ENCODE peak calls at places on chromosomes 16 and 17, in four cellular contexts. Z, X, C and M are unnamed samples.

GRCh38 chr17:74739227-74739831 is 2.3 kb downstream of the RAB37 start:
- DNase-seq in Z (no peak), X (no peak), C (no peak), M (no peak)

GRCh38 chr16:70736454-70737376 is 50.9 kb upstream of the MTSS2 start:
- DNase-seq in Z (no peak), X (no peak), C (no peak), M (no peak)

GRCh38 chr16:51880776-51881175 is 666.2 kb downstream of the TOX3 start:
- DNase-seq in Z (no peak), X (peak), C (no peak), M (peak)

GRCh38 chr17:42009170-42009569 is 8.1 kb downstream of the DNAJC7 start:
- DNase-seq in Z (no peak), X (no peak), C (no peak), M (no peak)

GRCh38 chr17:6711681-6712057 is 1.5 kb downstream of the SLC13A5 start:
- DNase-seq in Z (no peak), X (no peak), C (no peak), M (no peak)

GRCh38 chr16:10992797-10993196 is 48.4 kb downstream of the CLEC16A start:
- DNase-seq in Z (no peak), X (peak), C (no peak), M (no peak)

GRCh38 chr17:72555052-72555451 is 434.2 kb downstream of the SOX9 start:
- DNase-seq in Z (no peak), X (no peak), C (no peak), M (no peak)

GRCh38 chr17:40422990-40423611 is 5.4 kb upstream of the TOP2A start:
- DNase-seq in Z (no peak), X (no peak), C (no peak), M (no peak)

GRCh38 chr17:31313982-31314787 is at the start of gene EVI2B:
- DNase-seq in Z (no peak), X (no peak), C (no peak), M (peak)

GRCh38 chr16:84144301-84144858 is 597 bp downstream of the HSDL1 start:
- DNase-seq in Z (peak), X (no peak), C (no peak), M (no peak)

GRCh38 chr16:73057369-73058210 is 9.7 kb upstream of the ZFHX3 start:
- DNase-seq in Z (no peak), X (no peak), C (no peak), M (no peak)

GRCh38 chr17:50634915-50635719 is 436 bp downstream of the ABCC3 start:
- DNase-seq in Z (no peak), X (no peak), C (no peak), M (no peak)

GRCh38 chr16:67764153-67764552 is 42.2 kb downstream of the RANBP10 start:
- DNase-seq in Z (no peak), X (no peak), C (no peak), M (no peak)

GRCh38 chr16:56477096-56477878 is 25.9 kb downstream of the OGFOD1 start:
- DNase-seq in Z (no peak), X (peak), C (no peak), M (peak)

GRCh38 chr17:13086142-13086769 is 68.4 kb upstream of the ELAC2 start:
- DNase-seq in Z (no peak), X (no peak), C (peak), M (peak)

GRCh38 chr16:6193718-6194117 is 1096.1 kb upstream of the EEF2KMT start:
- DNase-seq in Z (no peak), X (no peak), C (no peak), M (no peak)

GRCh38 chr17:75733471-75733870 is 12.2 kb downstream of the ITGB4 start:
- DNase-seq in Z (no peak), X (no peak), C (no peak), M (no peak)

GRCh38 chr17:9798724-9799123 is 7.3 kb upstream of the DHRS7C start:
- DNase-seq in Z (no peak), X (no peak), C (no peak), M (no peak)

GRCh38 chr16:11743308-11744074 is 834 bp upstream of the TXNDC11 start:
- DNase-seq in Z (no peak), X (no peak), C (peak), M (no peak)

GRCh38 chr17:21285164-21286065 is 904 bp downstream of the MAP2K3 start:
- DNase-seq in Z (no peak), X (no peak), C (no peak), M (no peak)

GRCh38 chr17:44496815-44497214 is 6.4 kb downstream of the GPATCH8 start:
- DNase-seq in Z (no peak), X (no peak), C (no peak), M (peak)

GRCh38 chr16:89106533-89107208 is 13.0 kb downstream of the ACSF3 start:
- DNase-seq in Z (no peak), X (no peak), C (peak), M (no peak)

GRCh38 chr17:29723283-29724047 is 100.8 kb upstream of the CORO6 start:
- DNase-seq in Z (no peak), X (no peak), C (no peak), M (no peak)

GRCh38 chr17:37278247-37278894 is 97.4 kb upstream of the C17orf78 start:
- DNase-seq in Z (peak), X (no peak), C (no peak), M (no peak)

GRCh38 chr16:66266436-66267286 is 99.8 kb upstream of the CDH5 start:
- DNase-seq in Z (no peak), X (no peak), C (no peak), M (peak)

GRCh38 chr17:29771561-29771960 is 148.8 kb upstream of the CORO6 start:
- DNase-seq in Z (no peak), X (no peak), C (no peak), M (no peak)

GRCh38 chr17:58352843-58353719 is 1.1 kb upstream of the SUPT4H1 start:
- DNase-seq in Z (peak), X (no peak), C (no peak), M (no peak)

GRCh38 chr16:3346041-3346440 is 9.6 kb upstream of the OR2C1 start:
- DNase-seq in Z (no peak), X (no peak), C (no peak), M (no peak)

GRCh38 chr16:68658258-68658973 is 13.3 kb downstream of the CDH3 start:
- DNase-seq in Z (peak), X (peak), C (no peak), M (peak)

GRCh38 chr17:65000798-65001197 is 55.7 kb downstream of the GNA13 start:
- DNase-seq in Z (no peak), X (no peak), C (no peak), M (no peak)

GRCh38 chr16:49003022-49003421 is 278.6 kb downstream of the CBLN1 start:
- DNase-seq in Z (no peak), X (no peak), C (no peak), M (no peak)

GRCh38 chr16:48999034-48999433 is 282.6 kb downstream of the CBLN1 start:
- DNase-seq in Z (no peak), X (no peak), C (no peak), M (no peak)

GRCh38 chr16:48997946-48998345 is 283.7 kb downstream of the CBLN1 start:
- DNase-seq in Z (no peak), X (no peak), C (no peak), M (no peak)

GRCh38 chr16:48999508-48999907 is 282.1 kb downstream of the CBLN1 start:
- DNase-seq in Z (no peak), X (no peak), C (no peak), M (no peak)

DNA sequence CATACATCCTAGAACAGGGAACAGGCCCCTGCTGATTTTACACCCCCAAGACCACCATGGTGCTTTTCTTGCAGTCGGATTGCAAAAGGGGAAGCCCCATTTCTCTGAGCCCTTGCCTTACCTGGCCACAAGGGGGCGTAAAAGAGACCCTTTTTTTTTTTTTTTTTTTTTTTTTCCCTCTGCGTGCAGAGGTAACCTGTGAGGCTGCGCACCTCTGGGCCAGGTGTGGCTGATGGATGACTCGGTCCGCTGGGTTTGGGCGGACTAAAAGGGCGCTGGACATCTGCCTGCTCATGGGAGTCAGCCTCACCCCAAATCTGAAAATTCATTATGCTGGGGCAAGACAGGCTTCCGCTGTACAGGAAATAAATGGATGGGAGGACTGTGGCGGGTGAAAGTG is 281.0 kb downstream of the CBLN1 start:
- DNase-seq in Z (no peak), X (no peak), C (no peak), M (no peak)
- TF ChIP-seq CTCF in Z (peak), X (no peak), C (no peak), M (peak)

GRCh38 chr17:82153745-82154375 is 55.8 kb upstream of the FASN start:
- DNase-seq in Z (peak), X (no peak), C (peak), M (no peak)
- TF ChIP-seq CTCF in Z (peak), X (peak), C (peak), M (peak)

DNA sequence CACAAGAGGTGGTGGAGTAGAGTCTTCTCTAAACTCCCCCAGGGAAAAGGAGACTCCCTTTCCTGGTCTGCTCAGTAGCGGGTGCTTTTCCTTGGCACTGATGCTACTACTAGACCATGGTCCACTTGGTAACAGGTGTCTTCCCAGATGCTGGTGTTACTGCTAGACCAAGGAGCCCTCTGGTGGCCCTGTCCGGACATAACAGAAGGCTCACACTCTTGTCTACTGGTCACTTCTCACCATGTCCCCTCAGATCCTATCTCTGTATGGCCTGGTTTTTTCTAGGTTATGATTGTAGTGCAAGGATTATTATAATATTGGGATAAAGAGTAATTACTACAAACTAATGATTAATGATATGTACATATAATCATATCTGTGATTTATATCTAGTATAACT is 49.7 kb upstream of the ARL4D start:
- DNase-seq in Z (no peak), X (no peak), C (no peak), M (no peak)
- TF ChIP-seq CTCF in Z (no peak), X (no peak), C (no peak), M (no peak)

GRCh38 chr17:27631897-27632725 is 1.1 kb downstream of the LGALS9 start:
- DNase-seq in Z (no peak), X (no peak), C (no peak), M (no peak)
- TF ChIP-seq CTCF in Z (no peak), X (no peak), C (no peak), M (no peak)

DNA sequence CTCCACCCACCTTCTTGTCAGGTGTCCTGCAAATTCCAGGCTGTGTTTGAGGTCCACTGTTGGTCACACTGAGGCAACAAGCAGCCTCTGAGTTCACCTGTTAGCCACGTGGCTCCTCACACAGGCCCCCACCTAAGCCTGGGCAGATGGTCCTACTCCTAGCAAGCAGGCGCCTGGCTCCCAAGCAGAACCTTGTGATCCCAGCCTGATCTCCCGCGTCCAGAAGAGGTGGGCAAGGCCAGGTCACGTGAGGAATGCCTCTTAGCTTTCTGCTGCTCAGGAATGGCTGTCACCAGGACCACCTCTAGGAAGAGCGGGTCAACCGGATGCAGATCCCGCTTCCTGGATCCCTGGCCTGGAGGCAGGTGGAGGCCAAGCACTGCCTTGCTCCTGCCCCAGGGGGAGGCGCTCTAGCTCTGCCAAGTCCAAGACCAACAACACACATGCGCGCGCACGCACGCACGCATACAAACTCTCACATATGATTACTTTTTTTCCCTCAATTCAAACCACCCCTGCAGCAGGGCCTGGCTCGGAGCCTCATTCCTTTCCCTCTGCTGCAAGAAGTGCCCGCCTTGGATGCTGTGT is 9.5 kb downstream of the CYB561 start:
- DNase-seq in Z (no peak), X (no peak), C (peak), M (no peak)
- TF ChIP-seq CTCF in Z (no peak), X (no peak), C (no peak), M (no peak)